ENCODE peak calls at places on chromosome 7, in five cellular contexts. O is transverse colon, T is stomach, A is HCT116, E is spleen. D is an unnamed sample.

GRCh38 chr7:130708001-130708400 is 21.7 kb upstream of the TSGA13 start:
- DNase-seq in O (no peak), T (no peak), A (no peak), E (no peak), D (no peak)

GRCh38 chr7:101121996-101122932 is 4.6 kb upstream of the SERPINE1 start:
- DNase-seq in O (peak), T (peak), A (peak), E (no peak), D (peak)

GRCh38 chr7:128390871-128391565 is 18.8 kb downstream of the IMPDH1 start:
- DNase-seq in O (no peak), T (no peak), A (no peak), E (no peak), D (no peak)

GRCh38 chr7:155402941-155403340 is 55.0 kb upstream of the EN2 start:
- DNase-seq in O (no peak), T (no peak), A (no peak), E (no peak), D (no peak)

GRCh38 chr7:127891854-127892438 is 139.3 kb downstream of the LRRC4 start:
- DNase-seq in O (no peak), T (no peak), A (no peak), E (no peak), D (no peak)

GRCh38 chr7:102080371-102081243 is 206.1 kb upstream of the SH2B2 start:
- DNase-seq in O (no peak), T (no peak), A (no peak), E (peak), D (no peak)

GRCh38 chr7:101465576-101466196 is 103.0 kb downstream of the COL26A1 start:
- DNase-seq in O (no peak), T (no peak), A (no peak), E (peak), D (no peak)

GRCh38 chr7:32670105-32670504 is 174.8 kb downstream of the AVL9 start:
- DNase-seq in O (peak), T (peak), A (peak), E (no peak), D (no peak)

GRCh38 chr7:29315302-29316270 is 121.0 kb downstream of the CHN2 start:
- DNase-seq in O (no peak), T (no peak), A (no peak), E (no peak), D (no peak)

GRCh38 chr7:111647881-111648280 is 85.6 kb upstream of the IMMP2L start:
- DNase-seq in O (no peak), T (no peak), A (no peak), E (no peak), D (peak)

GRCh38 chr7:3416453-3416852 is 115.4 kb downstream of the SDK1 start:
- DNase-seq in O (no peak), T (no peak), A (no peak), E (no peak), D (no peak)

GRCh38 chr7:155066417-155066950 is 3.6 kb upstream of the HTR5A start:
- DNase-seq in O (no peak), T (no peak), A (no peak), E (no peak), D (peak)

GRCh38 chr7:142506601-142507000 is 242.7 kb upstream of the PRSS1 start:
- DNase-seq in O (no peak), T (no peak), A (no peak), E (no peak), D (no peak)

GRCh38 chr7:149719912-149720335 is 53.5 kb downstream of the ZNF467 start:
- DNase-seq in O (no peak), T (no peak), A (no peak), E (no peak), D (no peak)

GRCh38 chr7:82501256-82501815 is 57.8 kb upstream of the CACNA2D1 start:
- DNase-seq in O (no peak), T (no peak), A (no peak), E (no peak), D (no peak)

GRCh38 chr7:32905175-32905662 is 13.7 kb upstream of the KBTBD2 start:
- DNase-seq in O (peak), T (no peak), A (peak), E (no peak), D (peak)

GRCh38 chr7:142375710-142376313 is 118.0 kb upstream of the PRSS58 start:
- DNase-seq in O (no peak), T (no peak), A (peak), E (no peak), D (peak)

GRCh38 chr7:64868469-64868868 is 34.6 kb upstream of the ZNF273 start:
- DNase-seq in O (no peak), T (peak), A (no peak), E (no peak), D (no peak)

GRCh38 chr7:101663747-101664146 is 34.7 kb upstream of the MYL10 start:
- DNase-seq in O (no peak), T (no peak), A (no peak), E (no peak), D (no peak)

GRCh38 chr7:50940621-50941020 is 157.9 kb upstream of the GRB10 start:
- DNase-seq in O (no peak), T (no peak), A (no peak), E (no peak), D (no peak)

GRCh38 chr7:16171928-16172327 is 249.4 kb downstream of the CRPPA start:
- DNase-seq in O (no peak), T (no peak), A (no peak), E (no peak), D (no peak)

GRCh38 chr7:131170440-131171105 is 157.1 kb upstream of the MKLN1 start:
- DNase-seq in O (no peak), T (no peak), A (no peak), E (no peak), D (no peak)

GRCh38 chr7:100687740-100688592 is 6.1 kb downstream of the GIGYF1 start:
- DNase-seq in O (no peak), T (no peak), A (no peak), E (no peak), D (no peak)

DNA sequence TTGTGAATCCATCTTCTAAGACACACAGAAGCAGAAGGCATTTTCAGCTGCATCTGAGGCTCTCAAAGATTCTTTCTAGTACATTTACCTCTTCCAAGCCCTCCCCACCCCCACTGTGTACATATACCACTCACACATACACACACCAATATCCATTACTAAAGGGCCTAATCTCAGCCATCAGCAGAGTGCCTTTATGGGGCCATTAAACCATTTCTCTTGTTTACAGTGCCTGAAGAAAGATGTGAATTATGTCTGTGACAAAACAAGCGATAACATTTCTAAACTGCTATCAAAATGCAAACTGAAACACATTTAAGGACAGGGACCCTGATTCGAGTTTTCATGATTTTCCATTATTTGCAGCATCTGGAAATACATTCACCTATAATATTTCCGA is 40.0 kb downstream of the ETV1 start:
- DNase-seq in O (peak), T (no peak), A (no peak), E (no peak), D (no peak)
- TF ChIP-seq POLR2AphosphoS5 in O (no peak), T (no peak), A (no peak), E (no peak), D (no peak)

GRCh38 chr7:7786595-7786994 is 68.2 kb upstream of the RPA3 start:
- DNase-seq in O (no peak), T (no peak), A (no peak), E (no peak), D (no peak)

GRCh38 chr7:7790041-7790751 is 71.8 kb upstream of the RPA3 start:
- DNase-seq in O (no peak), T (no peak), A (no peak), E (no peak), D (no peak)

GRCh38 chr7:7792089-7792488 is 73.7 kb upstream of the RPA3 start:
- DNase-seq in O (no peak), T (no peak), A (no peak), E (no peak), D (no peak)

GRCh38 chr7:7791523-7791922 is 73.1 kb upstream of the RPA3 start:
- DNase-seq in O (no peak), T (no peak), A (no peak), E (no peak), D (no peak)

GRCh38 chr7:7789551-7789988 is 71.2 kb upstream of the RPA3 start:
- DNase-seq in O (no peak), T (no peak), A (no peak), E (no peak), D (no peak)
- TF ChIP-seq CTCF in O (no peak), T (no peak), A (no peak), E (no peak), D (no peak)

GRCh38 chr7:2403014-2403717 is at the start of gene CHST12:
- DNase-seq in O (peak), T (peak), A (peak), E (peak), D (peak)
- TF ChIP-seq POLR2AphosphoS5 in O (no peak), T (no peak), A (peak), E (peak), D (peak)

DNA sequence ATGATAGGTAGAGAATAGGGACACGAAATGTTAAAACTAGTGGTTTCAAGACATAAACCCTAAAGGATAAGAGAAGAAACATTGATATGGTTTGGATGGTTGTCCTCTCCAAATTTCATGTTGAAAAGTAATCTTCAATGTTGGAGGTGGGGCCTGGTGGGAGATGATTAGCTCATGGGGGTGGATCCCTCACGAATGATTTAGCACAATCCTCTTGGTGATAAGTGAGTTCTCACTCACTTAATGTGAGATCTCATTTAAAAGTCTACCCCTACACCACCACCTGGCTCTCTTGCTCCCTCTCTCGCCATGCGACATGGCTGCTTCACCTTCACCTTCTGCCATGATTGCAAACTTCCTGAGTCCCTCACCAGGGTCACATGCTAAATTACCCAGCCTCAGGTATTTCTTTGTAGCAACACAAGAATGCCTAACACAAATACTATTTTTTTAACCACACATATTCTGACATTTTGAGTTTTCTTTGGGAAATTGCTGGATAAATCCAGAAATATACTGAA is 242.4 kb upstream of the PHF14 start:
- DNase-seq in O (no peak), T (no peak), A (no peak), E (no peak), D (no peak)
- TF ChIP-seq CTCF in O (no peak), T (no peak), A (no peak), E (no peak), D (no peak)

GRCh38 chr7:157337316-157338149 is 729 bp downstream of the DNAJB6 start:
- DNase-seq in O (peak), T (peak), A (no peak), E (peak), D (no peak)

GRCh38 chr7:157336383-157337315 is at the start of gene DNAJB6:
- DNase-seq in O (peak), T (peak), A (peak), E (peak), D (peak)

GRCh38 chr7:157335256-157335655 is 1.5 kb upstream of the DNAJB6 start:
- DNase-seq in O (no peak), T (no peak), A (no peak), E (no peak), D (no peak)

GRCh38 chr7:157339777-157340677 is 3.2 kb downstream of the DNAJB6 start:
- DNase-seq in O (peak), T (peak), A (peak), E (no peak), D (peak)

DNA sequence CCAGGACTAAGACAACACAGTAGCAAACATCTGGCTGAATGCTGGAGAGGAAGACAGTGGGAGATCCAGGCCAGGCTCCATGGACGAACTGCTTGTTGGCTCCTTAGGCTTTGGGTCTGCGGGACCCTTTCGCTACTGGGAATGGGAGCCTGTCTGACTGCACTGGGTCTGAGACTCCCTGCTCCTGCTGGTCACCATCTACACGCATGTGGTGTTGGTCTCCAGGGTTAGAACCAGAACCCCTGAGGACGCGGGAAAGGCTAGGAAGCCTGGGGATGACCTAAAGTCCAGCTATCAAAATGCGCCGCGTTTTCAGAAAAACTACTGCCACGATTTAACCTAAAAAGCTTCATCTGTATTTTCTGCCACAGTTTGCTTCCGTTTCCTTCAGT is 817 bp upstream of the DNAJB6 start:
- DNase-seq in O (no peak), T (no peak), A (no peak), E (peak), D (peak)
- TF ChIP-seq POLR2AphosphoS5 in O (no peak), T (no peak), A (no peak), E (no peak), D (no peak)

D was measured in GM23338.